ENCODE peak calls at places on chromosomes 6 and 20, in ten cellular contexts. N, J, V, U, W, F, P, D, H and E are unnamed samples.

GRCh38 chr6:152185158-152185574 is 377.7 kb downstream of the ESR1 start:
- DNase-seq in N (no peak), U (peak), F (no peak), P (no peak), J (no peak), V (no peak), H (no peak), D (no peak), W (no peak), E (no peak)

GRCh38 chr6:42313941-42314570 is 96.4 kb upstream of the MRPS10 start:
- DNase-seq in V (peak), F (peak), J (no peak), H (peak), W (peak), D (no peak), U (no peak), N (no peak), P (no peak), E (no peak)

GRCh38 chr6:64949257-64949656 is 757.8 kb downstream of the EYS start:
- DNase-seq in U (no peak), V (no peak), P (no peak), D (no peak), J (no peak), F (no peak), N (no peak), W (no peak), H (no peak), E (no peak)

GRCh38 chr6:105424177-105424783 is 21.4 kb upstream of the PREP start:
- DNase-seq in P (peak), V (peak), H (peak), U (peak), F (peak), D (peak), N (peak), W (peak), J (peak), E (peak)

GRCh38 chr6:134002821-134003220 is 49.6 kb downstream of the SLC2A12 start:
- DNase-seq in U (no peak), P (no peak), D (no peak), V (no peak), F (no peak), H (no peak), J (no peak), W (peak), N (no peak), E (no peak)

GRCh38 chr6:113969888-113970807 is 800 bp downstream of the HDAC2 start:
- DNase-seq in V (peak), U (peak), F (peak), H (peak), D (peak), N (peak), P (peak), J (peak), W (peak), E (peak)

GRCh38 chr6:118674772-118675171 is 23.4 kb upstream of the CEP85L start:
- DNase-seq in U (no peak), V (no peak), F (no peak), D (no peak), H (no peak), N (no peak), J (no peak), P (no peak), W (no peak), E (no peak)

GRCh38 chr6:170076466-170077165 is 214.3 kb downstream of the DLL1 start:
- DNase-seq in F (no peak), V (no peak), N (no peak), J (no peak), D (no peak), W (no peak), U (no peak), P (no peak), H (no peak), E (no peak)

GRCh38 chr20:8647868-8648495 is 420.9 kb upstream of the PLCB4 start:
- DNase-seq in W (no peak), F (no peak), H (peak), N (no peak), P (no peak), U (no peak), J (no peak), D (no peak), V (peak), E (no peak)

GRCh38 chr6:158568549-158568948 is 8.7 kb downstream of the TMEM181 start:
- DNase-seq in F (no peak), J (no peak), N (no peak), H (no peak), W (no peak), V (no peak), U (no peak), P (no peak), D (no peak), E (no peak)

GRCh38 chr6:143609972-143610371 is 67.8 kb upstream of the PHACTR2 start:
- DNase-seq in D (no peak), W (no peak), H (no peak), N (no peak), P (no peak), J (no peak), V (no peak), U (no peak), F (no peak), E (no peak)

GRCh38 chr6:3291987-3292386 is 33.2 kb downstream of the PSMG4 start:
- DNase-seq in V (no peak), H (no peak), U (no peak), F (no peak), J (peak), P (no peak), D (no peak), W (no peak), N (no peak), E (no peak)

GRCh38 chr6:9467746-9468145 is 947.1 kb downstream of the TFAP2A start:
- DNase-seq in F (no peak), J (no peak), N (no peak), U (no peak), W (peak), V (peak), D (no peak), P (no peak), H (peak), E (no peak)

GRCh38 chr6:47724300-47724699 is 25.9 kb downstream of the ADGRF4 start:
- DNase-seq in V (no peak), F (no peak), N (no peak), J (no peak), W (peak), D (no peak), H (no peak), P (no peak), U (no peak), E (no peak)

GRCh38 chr6:88376759-88377387 is 210.7 kb upstream of the CNR1 start:
- DNase-seq in P (no peak), D (no peak), V (peak), W (peak), H (peak), F (peak), J (no peak), N (no peak), U (no peak), E (peak)

GRCh38 chr6:37487891-37488290 is 11.8 kb downstream of the CCDC167 start:
- DNase-seq in W (no peak), N (no peak), P (no peak), F (peak), D (no peak), J (no peak), H (no peak), U (no peak), V (no peak), E (no peak)

GRCh38 chr6:78952362-78952761 is 85.0 kb downstream of the IRAK1BP1 start:
- DNase-seq in H (no peak), N (no peak), J (no peak), P (no peak), F (no peak), U (no peak), D (no peak), W (no peak), V (no peak), E (no peak)

GRCh38 chr6:40947876-40948514 is 91.0 kb downstream of the UNC5CL start:
- DNase-seq in J (no peak), H (peak), W (peak), P (no peak), D (no peak), V (peak), U (no peak), N (no peak), F (no peak), E (peak)

GRCh38 chr20:32457476-32457986 is 99.4 kb downstream of the ASXL1 start:
- DNase-seq in U (no peak), J (peak), N (no peak), W (peak), V (peak), H (peak), P (no peak), F (no peak), D (no peak), E (peak)

GRCh38 chr6:165967768-165968408 is 199.8 kb downstream of the TBXT start:
- DNase-seq in U (no peak), J (no peak), N (no peak), F (no peak), H (no peak), D (no peak), W (peak), P (no peak), V (no peak), E (no peak)

GRCh38 chr6:37561361-37561760 is 61.7 kb upstream of the CCDC167 start:
- DNase-seq in U (no peak), F (no peak), V (no peak), H (no peak), P (no peak), D (no peak), N (no peak), J (no peak), W (no peak), E (no peak)

GRCh38 chr6:113328886-113329381 is 528.2 kb upstream of the MARCKS start:
- DNase-seq in U (no peak), H (peak), N (no peak), V (no peak), P (no peak), F (no peak), W (peak), J (no peak), D (no peak), E (no peak)

GRCh38 chr20:51481311-51481997 is 61.1 kb downstream of the NFATC2 start:
- DNase-seq in V (no peak), P (peak), H (no peak), D (no peak), U (peak), F (no peak), W (no peak), N (peak), J (no peak), E (no peak)

GRCh38 chr6:39790772-39791171 is 1.4 kb upstream of the DAAM2 start:
- DNase-seq in P (no peak), N (no peak), F (no peak), D (no peak), U (no peak), W (peak), H (peak), V (peak), J (no peak), E (no peak)